ENCODE peak calls at places on chromosomes 11 and 22, in seven cellular contexts. O is K562, H is suprapubic skin, V is spleen, T is stomach, M is upper lobe of left lung, C is sigmoid colon. Y is an unnamed sample.

GRCh38 chr11:60866911-60867870 is at the start of gene ZP1:
- DNase-seq in T (peak; percentile 24), H (peak; percentile 60), O (no peak), C (peak; percentile 57), V (peak; percentile 56), M (peak; percentile 18), Y (no peak)

GRCh38 chr11:68855205-68855978 is 13.7 kb upstream of the CPT1A start:
- DNase-seq in M (no peak), V (peak; percentile 90), H (no peak), T (no peak), C (no peak), O (no peak), Y (no peak)

GRCh38 chr22:25219211-25219689 is at the start of gene CRYBB2:
- DNase-seq in H (no peak), C (no peak), V (no peak), M (no peak), T (no peak), O (no peak), Y (no peak)

GRCh38 chr11:102360681-102361080 is 13.7 kb downstream of the BIRC2 start:
- DNase-seq in M (no peak), H (no peak), V (no peak), C (no peak), O (no peak), T (no peak), Y (no peak)

GRCh38 chr22:25627271-25627848 is 62.9 kb downstream of the GRK3 start:
- DNase-seq in V (no peak), O (no peak), T (no peak), C (no peak), M (no peak), H (no peak), Y (no peak)

GRCh38 chr11:60978546-60979380 is 7.3 kb downstream of the CD6 start:
- DNase-seq in O (no peak), T (no peak), M (no peak), C (no peak), H (no peak), V (no peak), Y (no peak)

GRCh38 chr11:8105666-8106065 is 24.7 kb downstream of the TUB start:
- DNase-seq in H (no peak), V (no peak), C (no peak), O (no peak), T (no peak), M (no peak), Y (no peak)

GRCh38 chr11:121198491-121198890 is 94.1 kb upstream of the SC5D start:
- DNase-seq in O (no peak), V (no peak), C (no peak), T (no peak), M (no peak), H (no peak), Y (no peak)

GRCh38 chr11:100302824-100303223 is 384.3 kb upstream of the ARHGAP42 start:
- DNase-seq in C (no peak), T (no peak), H (no peak), O (no peak), M (no peak), V (no peak), Y (no peak)

GRCh38 chr22:18148508-18148965 is 1.4 kb upstream of the USP18 start:
- DNase-seq in O (no peak), H (no peak), M (no peak), T (no peak), C (no peak), V (no peak), Y (no peak)

GRCh38 chr11:132184079-132184478 is 813.7 kb downstream of the NTM start:
- DNase-seq in M (no peak), T (no peak), C (no peak), O (no peak), H (no peak), V (no peak), Y (no peak)

GRCh38 chr11:75275581-75275980 is 35.0 kb downstream of the TPBGL start:
- DNase-seq in H (peak; percentile 80), M (peak; percentile 81), O (no peak), T (peak; percentile 57), C (peak; percentile 73), V (peak; percentile 94), Y (no peak)

GRCh38 chr22:22748297-22748743 is 103.9 kb downstream of the GGTLC2 start:
- DNase-seq in C (no peak), M (peak; percentile 50), T (peak; percentile 64), O (peak; percentile 85), H (no peak), V (no peak), Y (peak; percentile 31)

GRCh38 chr22:25564320-25564978 is at the start of gene GRK3:
- DNase-seq in V (peak; percentile 93), T (peak; percentile 55), M (peak; percentile 84), C (peak; percentile 88), H (peak; percentile 86), O (peak; percentile 69), Y (peak; percentile 59)

GRCh38 chr11:121112498-121113455 is 11.7 kb downstream of the TECTA start:
- DNase-seq in H (peak; percentile 83), M (peak; percentile 63), C (peak; percentile 76), T (peak; percentile 64), O (peak; percentile 54), V (no peak), Y (peak; percentile 63)

GRCh38 chr11:60887531-60887930 is 18.9 kb downstream of the PRPF19 start:
- DNase-seq in C (no peak), T (peak; percentile 61), V (no peak), O (peak; percentile 75), M (no peak), H (no peak), Y (no peak)

GRCh38 chr11:45932217-45932616 is 9.8 kb downstream of the LARGE2 start:
- DNase-seq in T (no peak), H (no peak), M (no peak), O (no peak), C (no peak), V (no peak), Y (no peak)

GRCh38 chr11:74783241-74783871 is 34.7 kb downstream of the RNF169 start:
- DNase-seq in T (no peak), O (no peak), C (no peak), V (no peak), M (no peak), H (no peak), Y (no peak)

GRCh38 chr11:17267576-17267975 is 9.0 kb upstream of the NUCB2 start:
- DNase-seq in M (no peak), C (no peak), V (no peak), O (peak; percentile 13), T (no peak), H (no peak), Y (no peak)

GRCh38 chr22:38353701-38354100 is 36.5 kb upstream of the CSNK1E start:
- DNase-seq in M (no peak), T (no peak), H (peak; percentile 63), O (no peak), C (peak; percentile 64), V (no peak), Y (no peak)

GRCh38 chr11:69298778-69299461 is 5.0 kb downstream of the MYEOV start:
- DNase-seq in V (peak; percentile 78), H (peak; percentile 69), M (no peak), O (no peak), T (no peak), C (no peak), Y (no peak)

GRCh38 chr11:118287006-118287405 is 17.5 kb upstream of the CD3E start:
- DNase-seq in T (no peak), O (no peak), M (no peak), V (no peak), C (no peak), H (no peak), Y (no peak)

GRCh38 chr11:69413015-69413801 is 68.3 kb upstream of the LINC01488 start:
- DNase-seq in T (no peak), M (no peak), V (peak; percentile 34), C (no peak), H (no peak), O (no peak), Y (no peak)

GRCh38 chr11:110176366-110177056 is 83.3 kb downstream of the ZC3H12C start:
- DNase-seq in T (no peak), O (no peak), C (no peak), V (peak; percentile 41), H (no peak), M (no peak), Y (no peak)

GRCh38 chr11:73330569-73331093 is 22.6 kb downstream of the ARHGEF17 start:
- DNase-seq in H (no peak), O (peak; percentile 46), V (no peak), M (no peak), T (no peak), C (no peak), Y (no peak)

DNA sequence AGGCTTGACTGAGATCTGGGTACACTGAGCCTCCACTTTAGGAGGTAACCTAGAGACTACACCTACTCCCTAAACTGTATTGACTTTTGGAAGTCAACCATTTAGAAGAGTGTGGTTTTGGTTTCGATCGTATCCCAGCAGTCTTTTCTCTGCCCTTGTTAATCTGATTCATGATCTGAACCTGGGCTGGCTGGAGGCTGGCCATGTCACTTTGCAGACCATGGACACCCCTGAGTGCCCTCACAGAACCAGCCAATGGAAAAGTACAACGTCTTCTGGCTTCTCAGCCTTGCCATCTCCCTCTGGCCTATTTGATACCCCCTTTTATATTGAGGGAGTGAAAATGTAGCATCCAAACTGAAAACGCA is 10.8 kb downstream of the EHF start:
- DNase-seq in C (no peak), H (no peak), M (no peak), O (no peak), T (peak; percentile 68), V (no peak), Y (no peak)
- H3K4me3 ChIP-seq in C (no peak overlapping the region), H (no peak overlapping the region), M (no peak overlapping the region), O (no peak overlapping the region), T (no peak overlapping the region), V (no peak overlapping the region), Y (peak overlapping the region; percentile 30)

GRCh38 chr11:30815619-30816018 is 229.5 kb upstream of the MPPED2 start:
- DNase-seq in T (no peak), C (no peak), M (no peak), H (no peak), V (no peak), O (no peak), Y (no peak)
- TF ChIP-seq POLR2AphosphoS5 in T (no peak), C (no peak), M (no peak), H (no peak), V (no peak), O (no peak), Y (no peak)

DNA sequence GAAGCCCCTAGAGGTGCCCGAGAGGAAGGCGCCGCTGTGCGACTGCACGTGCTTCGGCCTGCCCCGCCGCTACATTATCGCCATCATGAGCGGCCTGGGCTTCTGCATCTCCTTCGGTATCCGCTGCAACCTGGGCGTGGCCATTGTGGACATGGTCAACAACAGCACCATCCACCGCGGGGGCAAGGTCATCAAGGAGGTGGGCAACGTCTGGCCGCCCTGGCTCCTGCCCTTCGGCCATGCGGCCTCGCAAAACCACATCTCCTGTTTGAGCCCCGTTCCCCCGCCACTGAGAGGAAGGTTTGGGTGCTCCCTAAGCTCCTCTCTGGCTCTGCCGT is 3.4 kb downstream of the SLC17A6 start:
- DNase-seq in C (no peak), M (no peak), T (no peak), V (no peak), O (no peak), H (no peak), Y (no peak)
- H3K4me3 ChIP-seq in C (no peak overlapping the region), M (no peak overlapping the region), T (no peak overlapping the region), V (no peak overlapping the region), O (no peak overlapping the region), H (no peak overlapping the region), Y (no peak overlapping the region)

DNA sequence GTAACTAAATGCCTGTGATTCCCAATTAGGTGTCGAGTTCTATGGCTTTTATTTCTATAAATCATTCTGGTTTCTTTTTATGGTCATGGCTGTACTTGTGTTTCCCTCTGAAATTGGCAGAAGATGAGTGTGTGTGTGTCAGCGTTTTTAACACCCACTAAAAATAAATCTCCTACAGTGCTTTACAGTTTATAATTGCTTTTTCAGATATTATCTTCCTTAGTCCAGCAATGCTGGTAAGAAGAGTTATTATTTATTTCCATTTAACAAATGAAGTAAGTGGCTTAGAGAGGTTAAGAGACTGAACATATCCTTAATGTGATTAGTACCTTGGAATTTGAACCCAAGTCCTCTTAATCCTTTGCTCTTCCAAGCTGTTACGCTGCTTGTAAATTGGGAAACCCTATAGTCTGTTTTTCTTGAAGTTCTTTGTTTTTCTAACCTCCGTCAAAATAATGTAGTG is 125.2 kb downstream of the TEAD1 start:
- DNase-seq in V (no peak), C (no peak), O (no peak), T (no peak), H (no peak), M (no peak), Y (no peak)
- TF ChIP-seq POLR2AphosphoS5 in V (no peak), C (no peak), O (no peak), T (no peak), H (no peak), M (no peak), Y (no peak)